ENCODE peak calls at places on chromosomes 11 and 22, in eight cellular contexts. T is HTR-8/SVneo; L is AG10803; Q is stimulated activated CD4-positive, alpha-beta T cell treated with anti-CD3 and anti-CD28 coated beads, Interleukin-1b, Interleukin-23, amount 100 ng/mL, for 48 hours; W is astrocyte of the hippocampus; D is NB4; P is stimulated activated naive CD8-positive, alpha-beta T cell treated with anti-CD3 and anti-CD28 coated beads, Interleukin-15, Interleukin-2, amounts not matched to agents 100 U/mL and 50 U/mL, for 24 hours; V is heart left ventricle. H is an unnamed sample.

GRCh38 chr22:20068640-20069039 is 11.4 kb upstream of the DGCR8 start:
- DNase-seq in P (no peak), W (no peak), L (no peak), V (no peak), Q (no peak), T (no peak), D (no peak), H (no peak)

GRCh38 chr11:128180446-128181089 is 406.8 kb downstream of the ETS1 start:
- DNase-seq in L (peak), Q (no peak), P (no peak), D (no peak), V (no peak), W (peak), T (peak), H (no peak)

GRCh38 chr11:106398396-106399074 is 321.1 kb downstream of the AASDHPPT start:
- DNase-seq in P (no peak), L (peak), V (no peak), T (no peak), D (no peak), W (peak), Q (no peak), H (no peak)

GRCh38 chr11:30917859-30918478 is 331.8 kb upstream of the MPPED2 start:
- DNase-seq in Q (no peak), L (peak), W (peak), P (no peak), T (peak), D (peak), V (no peak), H (no peak)

GRCh38 chr11:111938687-111939160 is 1.6 kb downstream of the DIXDC1 start:
- DNase-seq in P (peak), Q (peak), L (peak), W (peak), D (peak), T (no peak), V (no peak), H (no peak)

GRCh38 chr22:26981111-26981510 is 323.7 kb downstream of the MIAT start:
- DNase-seq in V (no peak), Q (no peak), T (no peak), L (no peak), D (no peak), P (no peak), W (no peak), H (no peak)

GRCh38 chr11:114079406-114080072 is 20.0 kb downstream of the ZBTB16 start:
- DNase-seq in L (no peak), P (no peak), D (no peak), Q (no peak), V (peak), T (no peak), W (peak), H (no peak)

GRCh38 chr11:2096001-2096918 is 42.9 kb downstream of the IGF2 start:
- DNase-seq in V (no peak), P (no peak), W (peak), D (no peak), Q (peak), T (no peak), L (peak), H (no peak)

GRCh38 chr11:122002926-122003325 is 113.1 kb downstream of the BLID start:
- DNase-seq in L (no peak), Q (no peak), W (no peak), T (no peak), P (no peak), D (no peak), V (no peak), H (no peak)

GRCh38 chr11:113577356-113578163 is 102.4 kb upstream of the DRD2 start:
- DNase-seq in L (no peak), P (no peak), D (no peak), W (no peak), V (no peak), Q (no peak), T (no peak), H (no peak)